ENCODE peak calls at places on chromosomes 16 and 17, in five cellular contexts. One of them, this sample, is unnamed. For H3K4me1 and H3K79me2, the result is how much of the 10 kb centered on the place peaks cover.

GRCh38 chr16:10754941-10755340 is 11.3 kb downstream of the NUBP1 start:
- DNase-seq in endothelial cell of umbilical vein: peak
- DNase-seq in PC-3: peak
- DNase-seq in fibroblast of lung: peak
- DNase-seq in PC-9: peak
- DNase-seq in this sample: peak

GRCh38 chr16:68298907-68299515 is 11.7 kb downstream of the SLC7A6OS start:
- DNase-seq in endothelial cell of umbilical vein: no peak
- DNase-seq in PC-3: peak
- DNase-seq in fibroblast of lung: peak
- DNase-seq in PC-9: no peak
- DNase-seq in this sample: no peak

GRCh38 chr16:30077656-30078055 is 1.9 kb downstream of the PPP4C start:
- DNase-seq in endothelial cell of umbilical vein: no peak
- DNase-seq in PC-3: no peak
- DNase-seq in fibroblast of lung: no peak
- DNase-seq in PC-9: no peak
- DNase-seq in this sample: peak

GRCh38 chr16:80804061-80804450 is 342 bp downstream of the CDYL2 start:
- DNase-seq in endothelial cell of umbilical vein: peak
- DNase-seq in PC-3: peak
- DNase-seq in fibroblast of lung: peak
- DNase-seq in PC-9: no peak
- DNase-seq in this sample: peak

GRCh38 chr17:41773190-41773588 is 13.3 kb downstream of the JUP start:
- DNase-seq in endothelial cell of umbilical vein: peak
- DNase-seq in PC-3: peak
- DNase-seq in fibroblast of lung: peak
- DNase-seq in PC-9: peak
- DNase-seq in this sample: peak

GRCh38 chr16:31452631-31453106 is 6.6 kb upstream of the ARMC5 start:
- DNase-seq in endothelial cell of umbilical vein: peak
- DNase-seq in PC-3: peak
- DNase-seq in fibroblast of lung: peak
- DNase-seq in PC-9: peak
- DNase-seq in this sample: peak

GRCh38 chr16:67150058-67150832 is 553 bp downstream of the B3GNT9 start:
- DNase-seq in endothelial cell of umbilical vein: peak
- DNase-seq in PC-3: no peak
- DNase-seq in fibroblast of lung: peak
- DNase-seq in PC-9: no peak
- DNase-seq in this sample: peak

GRCh38 chr17:52148969-52149351 is 9.6 kb downstream of the CA10 start:
- DNase-seq in endothelial cell of umbilical vein: no peak
- DNase-seq in PC-3: peak
- DNase-seq in fibroblast of lung: no peak
- DNase-seq in PC-9: no peak
- DNase-seq in this sample: no peak

GRCh38 chr17:75691371-75692290 is 24.5 kb downstream of the SAP30BP start:
- DNase-seq in endothelial cell of umbilical vein: no peak
- DNase-seq in PC-3: peak
- DNase-seq in fibroblast of lung: no peak
- DNase-seq in PC-9: no peak
- DNase-seq in this sample: no peak

GRCh38 chr16:84484579-84485254 is 19.7 kb downstream of the MEAK7 start:
- DNase-seq in endothelial cell of umbilical vein: peak
- DNase-seq in PC-3: peak
- DNase-seq in fibroblast of lung: peak
- DNase-seq in PC-9: no peak
- DNase-seq in this sample: peak

GRCh38 chr16:76598498-76598897 is 321.3 kb downstream of the CNTNAP4 start:
- DNase-seq in endothelial cell of umbilical vein: no peak
- DNase-seq in PC-3: no peak
- DNase-seq in fibroblast of lung: no peak
- DNase-seq in PC-9: no peak
- DNase-seq in this sample: no peak

GRCh38 chr16:85153046-85153445 is 40.8 kb upstream of the CIBAR2 start:
- DNase-seq in endothelial cell of umbilical vein: no peak
- DNase-seq in PC-3: no peak
- DNase-seq in fibroblast of lung: no peak
- DNase-seq in PC-9: no peak
- DNase-seq in this sample: no peak

GRCh38 chr16:19980866-19981265 is 92.8 kb downstream of the GPR139 start:
- DNase-seq in endothelial cell of umbilical vein: peak
- DNase-seq in PC-3: peak
- DNase-seq in fibroblast of lung: no peak
- DNase-seq in PC-9: no peak
- DNase-seq in this sample: no peak

GRCh38 chr16:11957591-11958395 is 7.2 kb upstream of the TNFRSF17 start:
- DNase-seq in endothelial cell of umbilical vein: no peak
- DNase-seq in PC-3: no peak
- DNase-seq in fibroblast of lung: no peak
- DNase-seq in PC-9: no peak
- DNase-seq in this sample: no peak

GRCh38 chr17:15039366-15039765 is 225.8 kb downstream of the PMP22 start:
- DNase-seq in endothelial cell of umbilical vein: no peak
- DNase-seq in PC-3: peak
- DNase-seq in fibroblast of lung: no peak
- DNase-seq in PC-9: no peak
- DNase-seq in this sample: no peak

GRCh38 chr17:34146440-34147043 is 108.5 kb upstream of the CCL2 start:
- DNase-seq in endothelial cell of umbilical vein: no peak
- DNase-seq in PC-3: peak
- DNase-seq in fibroblast of lung: no peak
- DNase-seq in PC-9: no peak
- DNase-seq in this sample: no peak

GRCh38 chr17:54935487-54935886 is 33.0 kb downstream of the COX11 start:
- DNase-seq in endothelial cell of umbilical vein: no peak
- DNase-seq in PC-3: no peak
- DNase-seq in fibroblast of lung: no peak
- DNase-seq in PC-9: no peak
- DNase-seq in this sample: no peak

GRCh38 chr16:11006666-11007065 is 62.3 kb downstream of the CLEC16A start:
- DNase-seq in endothelial cell of umbilical vein: no peak
- DNase-seq in PC-3: no peak
- DNase-seq in fibroblast of lung: no peak
- DNase-seq in PC-9: no peak
- DNase-seq in this sample: peak

GRCh38 chr16:16109453-16110110 is 113.7 kb downstream of the ABCC6 start:
- DNase-seq in endothelial cell of umbilical vein: no peak
- DNase-seq in PC-3: no peak
- DNase-seq in fibroblast of lung: no peak
- DNase-seq in PC-9: no peak
- DNase-seq in this sample: peak

GRCh38 chr17:2025622-2026309 is 632 bp upstream of the RTN4RL1 start:
- DNase-seq in endothelial cell of umbilical vein: peak
- DNase-seq in PC-3: peak
- DNase-seq in fibroblast of lung: peak
- DNase-seq in PC-9: peak
- DNase-seq in this sample: peak

GRCh38 chr16:74743668-74744299 is 30.8 kb downstream of the FA2H start:
- DNase-seq in endothelial cell of umbilical vein: no peak
- DNase-seq in PC-3: peak
- DNase-seq in fibroblast of lung: peak
- DNase-seq in PC-9: peak
- DNase-seq in this sample: peak

GRCh38 chr17:82082456-82082855 is 15.6 kb downstream of the FASN start:
- DNase-seq in endothelial cell of umbilical vein: no peak
- DNase-seq in PC-3: no peak
- DNase-seq in fibroblast of lung: no peak
- DNase-seq in PC-9: no peak
- DNase-seq in this sample: no peak

GRCh38 chr17:82081546-82081945 is 15.9 kb upstream of the DUS1L start:
- DNase-seq in endothelial cell of umbilical vein: no peak
- DNase-seq in PC-3: no peak
- DNase-seq in fibroblast of lung: no peak
- DNase-seq in PC-9: no peak
- DNase-seq in this sample: no peak

GRCh38 chr17:82080048-82080788 is 14.6 kb upstream of the DUS1L start:
- DNase-seq in endothelial cell of umbilical vein: no peak
- DNase-seq in PC-3: no peak
- DNase-seq in fibroblast of lung: no peak
- DNase-seq in PC-9: no peak
- DNase-seq in this sample: no peak

GRCh38 chr17:82081966-82082365 is 16.1 kb downstream of the FASN start:
- DNase-seq in endothelial cell of umbilical vein: no peak
- DNase-seq in PC-3: no peak
- DNase-seq in fibroblast of lung: no peak
- DNase-seq in PC-9: no peak
- DNase-seq in this sample: no peak

DNA sequence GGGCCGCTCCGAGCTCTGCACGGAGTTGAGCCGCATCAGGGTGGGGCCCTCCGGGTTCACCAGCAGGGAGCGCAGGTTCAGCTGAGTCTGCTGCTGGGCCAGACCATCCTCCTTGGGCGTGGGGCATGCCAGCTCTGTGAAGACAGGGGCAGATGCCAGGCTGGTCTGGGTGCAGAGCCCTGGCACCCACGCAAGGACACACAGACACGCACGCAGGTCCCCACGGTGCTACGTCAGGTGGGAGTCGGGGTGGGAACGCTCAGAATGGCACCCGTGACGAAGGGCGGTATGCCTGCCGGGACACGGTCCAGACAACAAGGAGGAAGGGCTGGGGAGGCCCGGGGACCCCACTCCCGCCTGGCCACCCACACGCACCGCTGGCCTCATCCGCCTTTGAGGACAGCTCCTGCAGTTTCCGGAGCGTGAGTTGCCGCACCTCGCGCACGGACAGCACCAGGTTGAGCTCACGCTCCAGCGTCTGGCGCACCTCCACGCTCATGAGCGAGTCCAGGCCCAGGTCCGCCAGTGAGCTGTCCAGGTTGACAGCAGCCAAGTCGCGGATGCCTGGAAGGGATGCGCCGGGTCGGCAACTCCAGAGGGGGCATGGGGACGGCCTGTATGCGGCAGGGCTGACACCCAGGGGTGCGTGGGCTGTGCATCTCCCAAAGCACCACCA is 15.3 kb upstream of the DUS1L start:
- DNase-seq in endothelial cell of umbilical vein: no peak
- DNase-seq in PC-3: no peak
- DNase-seq in fibroblast of lung: no peak
- DNase-seq in PC-9: no peak
- DNase-seq in this sample: no peak
- TF ChIP-seq CTCF in endothelial cell of umbilical vein: no peak
- TF ChIP-seq CTCF in PC-3: no peak
- TF ChIP-seq CTCF in fibroblast of lung: no peak
- TF ChIP-seq CTCF in PC-9: no peak
- TF ChIP-seq CTCF in this sample: no peak

GRCh38 chr16:58031016-58031800 is 5.7 kb downstream of the MMP15 start:
- DNase-seq in endothelial cell of umbilical vein: no peak
- DNase-seq in PC-3: no peak
- DNase-seq in fibroblast of lung: no peak
- DNase-seq in PC-9: peak
- DNase-seq in this sample: peak

GRCh38 chr16:58028541-58029070 is 3.1 kb downstream of the MMP15 start:
- DNase-seq in endothelial cell of umbilical vein: no peak
- DNase-seq in PC-3: no peak
- DNase-seq in fibroblast of lung: no peak
- DNase-seq in PC-9: no peak
- DNase-seq in this sample: peak

GRCh38 chr16:58028168-58028455 is 2.6 kb downstream of the MMP15 start:
- DNase-seq in endothelial cell of umbilical vein: no peak
- DNase-seq in PC-3: no peak
- DNase-seq in fibroblast of lung: no peak
- DNase-seq in PC-9: no peak
- DNase-seq in this sample: no peak

GRCh38 chr16:58029410-58029809 is 3.9 kb downstream of the MMP15 start:
- DNase-seq in endothelial cell of umbilical vein: no peak
- DNase-seq in PC-3: no peak
- DNase-seq in fibroblast of lung: no peak
- DNase-seq in PC-9: no peak
- DNase-seq in this sample: peak

GRCh38 chr16:58030136-58030840 is 4.7 kb downstream of the MMP15 start:
- DNase-seq in endothelial cell of umbilical vein: no peak
- DNase-seq in PC-3: no peak
- DNase-seq in fibroblast of lung: no peak
- DNase-seq in PC-9: peak
- DNase-seq in this sample: peak
- H3K4me1 ChIP-seq in endothelial cell of umbilical vein: under half
- H3K4me1 ChIP-seq in PC-3: under half
- H3K4me1 ChIP-seq in fibroblast of lung: under half
- H3K4me1 ChIP-seq in PC-9: under half
- H3K4me1 ChIP-seq in this sample: under half

GRCh38 chr17:36989173-36989572 is 40.4 kb downstream of the AATF start:
- DNase-seq in endothelial cell of umbilical vein: no peak
- DNase-seq in PC-3: no peak
- DNase-seq in fibroblast of lung: no peak
- DNase-seq in PC-9: no peak
- DNase-seq in this sample: no peak
- H3K79me2 ChIP-seq in endothelial cell of umbilical vein: under half
- H3K79me2 ChIP-seq in PC-3: under half
- H3K79me2 ChIP-seq in fibroblast of lung: under half
- H3K79me2 ChIP-seq in PC-9: under half
- H3K79me2 ChIP-seq in this sample: under half

GRCh38 chr17:74086992-74087391 is 116.5 kb upstream of the RPL38 start:
- DNase-seq in endothelial cell of umbilical vein: no peak
- DNase-seq in PC-3: no peak
- DNase-seq in fibroblast of lung: no peak
- DNase-seq in PC-9: no peak
- DNase-seq in this sample: no peak

GRCh38 chr17:74083321-74083720 is 120.2 kb upstream of the RPL38 start:
- DNase-seq in endothelial cell of umbilical vein: no peak
- DNase-seq in PC-3: no peak
- DNase-seq in fibroblast of lung: no peak
- DNase-seq in PC-9: no peak
- DNase-seq in this sample: no peak

GRCh38 chr17:74089869-74090464 is 113.5 kb upstream of the RPL38 start:
- DNase-seq in endothelial cell of umbilical vein: no peak
- DNase-seq in PC-3: peak
- DNase-seq in fibroblast of lung: peak
- DNase-seq in PC-9: peak
- DNase-seq in this sample: no peak

GRCh38 chr17:74080936-74081335 is 122.5 kb upstream of the RPL38 start:
- DNase-seq in endothelial cell of umbilical vein: no peak
- DNase-seq in PC-3: no peak
- DNase-seq in fibroblast of lung: no peak
- DNase-seq in PC-9: no peak
- DNase-seq in this sample: no peak

DNA sequence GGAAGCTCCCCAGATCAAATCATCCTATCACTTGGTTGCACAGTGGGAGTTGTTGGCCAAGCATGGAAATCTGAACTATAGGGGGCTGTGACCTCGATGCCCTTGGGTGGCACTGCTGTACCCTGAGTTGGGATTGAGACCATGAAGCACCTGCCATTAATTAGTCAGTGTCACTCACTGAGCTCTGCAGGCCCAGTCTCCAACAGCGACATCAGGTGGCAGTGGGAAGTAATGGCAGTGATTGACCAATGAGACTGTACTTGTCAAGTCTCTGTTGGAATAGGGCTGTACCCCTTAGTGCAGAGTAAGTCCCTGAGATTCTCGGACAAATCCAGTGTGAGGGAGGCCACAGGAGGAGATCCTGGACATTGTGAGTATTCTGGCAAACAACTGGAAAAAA is 118.0 kb upstream of the RPL38 start:
- DNase-seq in endothelial cell of umbilical vein: no peak
- DNase-seq in PC-3: no peak
- DNase-seq in fibroblast of lung: no peak
- DNase-seq in PC-9: no peak
- DNase-seq in this sample: no peak
- TF ChIP-seq CTCF in endothelial cell of umbilical vein: no peak
- TF ChIP-seq CTCF in PC-3: peak
- TF ChIP-seq CTCF in fibroblast of lung: peak
- TF ChIP-seq CTCF in PC-9: peak
- TF ChIP-seq CTCF in this sample: peak

GRCh38 chr17:59840329-59840907 is 52.3 kb downstream of the TUBD1 start:
- DNase-seq in endothelial cell of umbilical vein: peak
- DNase-seq in PC-3: peak
- DNase-seq in fibroblast of lung: peak
- DNase-seq in PC-9: peak
- DNase-seq in this sample: peak
- H3K4me1 ChIP-seq in endothelial cell of umbilical vein: under half
- H3K4me1 ChIP-seq in PC-3: under half
- H3K4me1 ChIP-seq in fibroblast of lung: under half
- H3K4me1 ChIP-seq in PC-9: under half
- H3K4me1 ChIP-seq in this sample: under half